ENCODE peak calls at places on chromosomes 1 and 21, in eight cellular contexts. D is activated B cell treated with CpG ODN at 0.5 μM for 24 hours, T is WTC11, Z is B cell, E is thoracic aorta, A is osteoblast, J is progenitor cell of endocrine pancreas, N is astrocyte. M is an unnamed sample.

GRCh38 chr21:42187976-42188653 is 30.8 kb upstream of the ABCG1 start:
- DNase-seq in J (no peak), N (peak; percentile 13), T (no peak), D (peak; percentile 40), A (no peak), Z (peak; percentile 76), E (no peak), M (no peak)

GRCh38 chr1:161915051-161915503 is 108.6 kb downstream of the OLFML2B start:
- DNase-seq in D (no peak), A (no peak), J (no peak), N (no peak), Z (no peak), T (no peak), E (no peak), M (no peak)

GRCh38 chr1:181255270-181255929 is 166.9 kb downstream of the IER5 start:
- DNase-seq in N (peak; percentile 98), E (no peak), J (no peak), T (no peak), A (peak; percentile 79), Z (no peak), D (no peak), M (peak; percentile 32)

GRCh38 chr1:85584264-85584781 is 3.8 kb downstream of the CCN1 start:
- DNase-seq in E (no peak), T (no peak), N (peak; percentile 92), A (peak; percentile 87), D (no peak), Z (no peak), J (no peak), M (no peak)

GRCh38 chr21:45542667-45543370 is 579 bp upstream of the SLC19A1 start:
- DNase-seq in E (no peak), J (peak; percentile 10), N (no peak), T (peak; percentile 46), D (peak; percentile 22), Z (peak; percentile 57), A (peak; percentile 83), M (peak; percentile 21)

GRCh38 chr1:113980120-113980519 is 846 bp downstream of the OLFML3 start:
- DNase-seq in Z (no peak), J (no peak), T (no peak), E (no peak), D (no peak), N (no peak), A (no peak), M (peak; percentile 35)

GRCh38 chr1:15454256-15454655 is 2.3 kb upstream of the CELA2A start:
- DNase-seq in A (peak; percentile 84), N (peak; percentile 78), T (no peak), Z (no peak), D (no peak), J (no peak), E (no peak), M (no peak)

GRCh38 chr1:1020000-1020404 is at the start of gene AGRN:
- DNase-seq in N (no peak), D (peak; percentile 59), E (no peak), T (no peak), A (no peak), Z (peak; percentile 87), J (peak; percentile 53), M (no peak)

GRCh38 chr1:206456577-206457375 is 13.5 kb upstream of the IKBKE start:
- DNase-seq in A (no peak), Z (no peak), D (no peak), J (no peak), T (no peak), N (no peak), E (no peak), M (no peak)

GRCh38 chr1:7515175-7515574 is 255.9 kb upstream of the VAMP3 start:
- DNase-seq in A (peak; percentile 83), N (no peak), D (no peak), E (no peak), Z (no peak), T (no peak), J (no peak), M (no peak)

GRCh38 chr1:48003741-48004503 is 6.7 kb upstream of the TRABD2B start:
- DNase-seq in D (no peak), Z (no peak), E (no peak), T (no peak), J (no peak), N (no peak), A (peak; percentile 58), M (no peak)

GRCh38 chr1:3857791-3858129 is 484 bp downstream of the DFFB start:
- DNase-seq in E (no peak), T (no peak), J (no peak), Z (no peak), A (no peak), D (no peak), N (no peak), M (no peak)

GRCh38 chr1:26541816-26542711 is 12.5 kb downstream of the RPS6KA1 start:
- DNase-seq in E (peak; percentile 43), Z (peak; percentile 92), J (no peak), N (no peak), D (peak; percentile 72), T (peak; percentile 73), A (peak; percentile 90), M (peak; percentile 78)

GRCh38 chr1:227214170-227214569 is 104.1 kb downstream of the CDC42BPA start:
- DNase-seq in D (no peak), J (no peak), Z (no peak), T (no peak), E (no peak), A (no peak), N (no peak), M (no peak)

GRCh38 chr21:17900281-17900989 is 81.3 kb upstream of the C21orf91 start:
- DNase-seq in N (no peak), J (no peak), A (no peak), D (no peak), T (peak; percentile 44), E (no peak), Z (no peak), M (no peak)

GRCh38 chr1:12436345-12436658 is 181.7 kb downstream of the DHRS3 start:
- DNase-seq in J (no peak), D (no peak), A (no peak), T (no peak), E (no peak), N (no peak), Z (no peak), M (no peak)

GRCh38 chr1:225754940-225755635 is 22.5 kb upstream of the SRP9 start:
- DNase-seq in D (no peak), J (no peak), A (peak; percentile 82), E (no peak), N (peak; percentile 97), Z (no peak), T (no peak), M (no peak)

GRCh38 chr1:76106719-76107235 is 32.2 kb downstream of the ST6GALNAC3 start:
- DNase-seq in A (no peak), T (no peak), N (no peak), J (no peak), D (no peak), Z (no peak), E (no peak), M (no peak)

GRCh38 chr1:40332695-40333094 is 15.6 kb upstream of the COL9A2 start:
- DNase-seq in A (no peak), Z (no peak), E (no peak), N (no peak), T (no peak), J (no peak), D (no peak), M (no peak)

GRCh38 chr21:44401386-44402160 is 48.2 kb downstream of the TRPM2 start:
- DNase-seq in J (no peak), E (no peak), T (no peak), D (no peak), N (no peak), Z (no peak), A (no peak), M (no peak)

GRCh38 chr1:69377507-69377906 is 190.2 kb upstream of the LRRC7 start:
- DNase-seq in Z (no peak), J (no peak), T (no peak), E (no peak), N (no peak), D (no peak), A (no peak), M (no peak)
- TF ChIP-seq CTCF in Z (no peak), J (no peak), T (no peak), E (no peak), N (no peak), D (no peak), A (no peak), M (no peak)

GRCh38 chr1:65457868-65458267 is 37.4 kb downstream of the LEPR start:
- DNase-seq in E (no peak), A (no peak), D (no peak), Z (no peak), N (no peak), T (no peak), J (no peak), M (no peak)

GRCh38 chr1:65458730-65459396 is 38.4 kb downstream of the LEPR start:
- DNase-seq in J (no peak), A (peak; percentile 91), E (no peak), Z (no peak), D (no peak), N (no peak), T (no peak), M (no peak)

GRCh38 chr1:65456481-65456880 is 36.0 kb downstream of the LEPR start:
- DNase-seq in A (no peak), Z (no peak), D (no peak), E (no peak), J (no peak), T (no peak), N (no peak), M (no peak)

DNA sequence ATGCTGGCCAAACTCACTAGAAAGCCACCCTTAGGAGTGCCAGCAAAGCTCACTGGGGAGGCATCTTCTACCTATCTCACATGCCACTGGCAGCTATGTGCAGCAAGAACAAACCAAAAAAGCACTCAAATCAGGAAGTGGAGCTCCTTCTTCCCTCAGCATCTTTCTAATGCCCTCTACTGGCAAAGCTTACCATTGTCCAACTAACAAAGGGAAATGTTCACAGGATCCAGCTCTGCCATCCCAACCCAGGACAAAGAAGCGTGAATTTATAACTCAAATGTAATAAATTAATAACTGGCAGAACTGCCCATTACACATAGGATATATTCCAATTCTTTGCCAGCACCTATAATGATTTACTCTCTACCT is 38.9 kb downstream of the LEPR start:
- DNase-seq in N (no peak), E (no peak), A (peak; percentile 76), Z (no peak), T (no peak), D (no peak), J (no peak), M (no peak)
- TF ChIP-seq CTCF in N (peak; percentile 49), E (no peak), A (peak; percentile 65), Z (peak; percentile 22), T (no peak), D (no peak), J (peak; percentile 49), M (no peak)

DNA sequence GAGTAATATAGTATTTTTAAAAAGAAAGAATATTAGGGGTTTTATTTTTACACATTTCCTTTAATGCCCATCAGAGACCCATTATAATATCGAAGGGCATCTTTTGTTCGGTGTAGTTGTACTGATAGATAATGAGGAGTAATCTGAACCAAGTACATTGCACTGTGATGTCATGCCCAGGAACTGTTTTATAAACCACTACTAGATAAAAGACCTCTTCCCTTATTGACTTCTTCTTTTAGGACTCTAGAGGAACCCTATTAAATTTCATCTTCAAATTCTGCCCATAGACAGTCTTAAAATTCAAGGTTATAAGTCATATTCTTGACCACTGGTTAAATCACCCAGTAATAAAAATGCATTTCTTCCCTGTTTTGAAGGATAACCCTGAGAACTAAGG is 206.5 kb downstream of the NRIP1 start:
- DNase-seq in Z (no peak), T (no peak), D (no peak), J (no peak), E (no peak), A (no peak), N (no peak), M (no peak)
- TF ChIP-seq CTCF in Z (no peak), T (no peak), D (no peak), J (no peak), E (no peak), A (no peak), N (no peak), M (no peak)

GRCh38 chr1:38140025-38140487 is 93.5 kb upstream of the POU3F1 start:
- DNase-seq in T (peak; percentile 65), N (no peak), D (no peak), E (no peak), A (no peak), J (no peak), Z (no peak), M (no peak)
- TF ChIP-seq CTCF in T (no peak), N (no peak), D (no peak), E (no peak), A (no peak), J (peak; percentile 34), Z (no peak), M (no peak)

M was measured in omental fat pad.